ENCODE peak calls at places on chromosomes 6 and 20, in seven cellular contexts. One of them, this sample, is unnamed.

GRCh38 chr6:158646023-158646888 is 1.7 kb upstream of the DYNLT1 start:
- DNase-seq in H1: no peak
- DNase-seq in SK-N-SH: no peak
- DNase-seq in K562: no peak
- DNase-seq in HCT116: no peak
- DNase-seq in GM12878: no peak
- DNase-seq in HepG2: no peak
- DNase-seq in this sample: no peak

GRCh38 chr6:47414517-47415167 is 62.9 kb upstream of the CD2AP start:
- DNase-seq in GM12878: peak
- DNase-seq in HCT116: no peak
- DNase-seq in SK-N-SH: no peak
- DNase-seq in HepG2: peak
- DNase-seq in H1: no peak
- DNase-seq in K562: no peak
- DNase-seq in this sample: no peak

GRCh38 chr6:118810420-118811027 is 83.4 kb upstream of the ASF1A start:
- DNase-seq in GM12878: no peak
- DNase-seq in SK-N-SH: no peak
- DNase-seq in K562: no peak
- DNase-seq in HepG2: no peak
- DNase-seq in HCT116: no peak
- DNase-seq in H1: no peak
- DNase-seq in this sample: peak

GRCh38 chr20:33693741-33694645 is 7.8 kb upstream of the E2F1 start:
- DNase-seq in HepG2: no peak
- DNase-seq in SK-N-SH: peak
- DNase-seq in HCT116: no peak
- DNase-seq in K562: no peak
- DNase-seq in H1: peak
- DNase-seq in GM12878: no peak
- DNase-seq in this sample: no peak

GRCh38 chr6:7136859-7137334 is 29.1 kb downstream of the RREB1 start:
- DNase-seq in HepG2: no peak
- DNase-seq in SK-N-SH: no peak
- DNase-seq in K562: no peak
- DNase-seq in HCT116: no peak
- DNase-seq in H1: peak
- DNase-seq in GM12878: peak
- DNase-seq in this sample: no peak

GRCh38 chr20:53934421-53935352 is 135.7 kb downstream of the BCAS1 start:
- DNase-seq in HepG2: no peak
- DNase-seq in K562: peak
- DNase-seq in SK-N-SH: no peak
- DNase-seq in HCT116: no peak
- DNase-seq in H1: no peak
- DNase-seq in GM12878: no peak
- DNase-seq in this sample: no peak

GRCh38 chr6:124670801-124671200 is 291.4 kb upstream of the RNF217 start:
- DNase-seq in HepG2: no peak
- DNase-seq in GM12878: no peak
- DNase-seq in SK-N-SH: no peak
- DNase-seq in H1: no peak
- DNase-seq in HCT116: no peak
- DNase-seq in K562: no peak
- DNase-seq in this sample: no peak

GRCh38 chr6:66771626-66772025 is 1064.6 kb upstream of the EYS start:
- DNase-seq in HepG2: no peak
- DNase-seq in GM12878: no peak
- DNase-seq in H1: no peak
- DNase-seq in SK-N-SH: no peak
- DNase-seq in K562: no peak
- DNase-seq in HCT116: no peak
- DNase-seq in this sample: no peak

GRCh38 chr6:51024126-51024525 is 205.5 kb downstream of the TFAP2B start:
- DNase-seq in GM12878: no peak
- DNase-seq in HCT116: no peak
- DNase-seq in SK-N-SH: no peak
- DNase-seq in H1: no peak
- DNase-seq in HepG2: no peak
- DNase-seq in K562: no peak
- DNase-seq in this sample: no peak

GRCh38 chr20:61135966-61136365 is 116.1 kb upstream of the CDH4 start:
- DNase-seq in H1: no peak
- DNase-seq in HepG2: no peak
- DNase-seq in GM12878: no peak
- DNase-seq in SK-N-SH: no peak
- DNase-seq in K562: no peak
- DNase-seq in HCT116: no peak
- DNase-seq in this sample: no peak

GRCh38 chr6:73418081-73418741 is 23.6 kb downstream of the DDX43 start:
- DNase-seq in K562: no peak
- DNase-seq in SK-N-SH: no peak
- DNase-seq in HepG2: no peak
- DNase-seq in HCT116: no peak
- DNase-seq in H1: no peak
- DNase-seq in GM12878: no peak
- DNase-seq in this sample: no peak

GRCh38 chr6:46221221-46221793 is 50.5 kb upstream of the ENPP5 start:
- DNase-seq in GM12878: peak
- DNase-seq in HepG2: peak
- DNase-seq in H1: no peak
- DNase-seq in HCT116: peak
- DNase-seq in SK-N-SH: no peak
- DNase-seq in K562: peak
- DNase-seq in this sample: peak

GRCh38 chr6:3409699-3410384 is 47.0 kb downstream of the SLC22A23 start:
- DNase-seq in SK-N-SH: no peak
- DNase-seq in K562: peak
- DNase-seq in GM12878: no peak
- DNase-seq in H1: no peak
- DNase-seq in HCT116: no peak
- DNase-seq in HepG2: peak
- DNase-seq in this sample: no peak

GRCh38 chr20:38043512-38044300 is 10.2 kb downstream of the RPRD1B start:
- DNase-seq in HepG2: no peak
- DNase-seq in K562: no peak
- DNase-seq in HCT116: no peak
- DNase-seq in GM12878: no peak
- DNase-seq in H1: no peak
- DNase-seq in SK-N-SH: no peak
- DNase-seq in this sample: no peak

GRCh38 chr20:1933465-1933870 is 38.3 kb downstream of the SIRPA start:
- DNase-seq in HCT116: no peak
- DNase-seq in H1: no peak
- DNase-seq in SK-N-SH: peak
- DNase-seq in HepG2: no peak
- DNase-seq in GM12878: no peak
- DNase-seq in K562: no peak
- DNase-seq in this sample: no peak

GRCh38 chr6:87698618-87699017 is 3.4 kb downstream of the AKIRIN2 start:
- DNase-seq in HepG2: no peak
- DNase-seq in HCT116: no peak
- DNase-seq in K562: no peak
- DNase-seq in SK-N-SH: no peak
- DNase-seq in H1: no peak
- DNase-seq in GM12878: no peak
- DNase-seq in this sample: no peak

GRCh38 chr20:49570828-49571552 is 3.1 kb upstream of the PTGIS start:
- DNase-seq in HepG2: no peak
- DNase-seq in H1: no peak
- DNase-seq in K562: no peak
- DNase-seq in HCT116: no peak
- DNase-seq in SK-N-SH: no peak
- DNase-seq in GM12878: no peak
- DNase-seq in this sample: no peak

GRCh38 chr20:32447136-32448027 is 89.3 kb downstream of the ASXL1 start:
- DNase-seq in HCT116: no peak
- DNase-seq in GM12878: no peak
- DNase-seq in SK-N-SH: no peak
- DNase-seq in HepG2: no peak
- DNase-seq in H1: no peak
- DNase-seq in K562: no peak
- DNase-seq in this sample: no peak

GRCh38 chr6:159044899-159045727 is at the start of gene TAGAP:
- DNase-seq in GM12878: peak
- DNase-seq in HepG2: no peak
- DNase-seq in K562: no peak
- DNase-seq in SK-N-SH: peak
- DNase-seq in H1: no peak
- DNase-seq in HCT116: no peak
- DNase-seq in this sample: no peak

GRCh38 chr6:20933057-20933792 is 399.0 kb downstream of the CDKAL1 start:
- DNase-seq in GM12878: no peak
- DNase-seq in HCT116: no peak
- DNase-seq in HepG2: peak
- DNase-seq in SK-N-SH: peak
- DNase-seq in H1: no peak
- DNase-seq in K562: no peak
- DNase-seq in this sample: no peak

GRCh38 chr20:6993526-6993925 is 226.0 kb downstream of the BMP2 start:
- DNase-seq in K562: no peak
- DNase-seq in SK-N-SH: no peak
- DNase-seq in H1: no peak
- DNase-seq in HCT116: no peak
- DNase-seq in GM12878: no peak
- DNase-seq in HepG2: no peak
- DNase-seq in this sample: no peak

GRCh38 chr20:7673841-7674240 is 266.4 kb downstream of the HAO1 start:
- DNase-seq in K562: no peak
- DNase-seq in SK-N-SH: no peak
- DNase-seq in GM12878: no peak
- DNase-seq in H1: no peak
- DNase-seq in HCT116: no peak
- DNase-seq in HepG2: no peak
- DNase-seq in this sample: no peak

GRCh38 chr6:111952821-111953535 is 79.7 kb upstream of the FYN start:
- DNase-seq in K562: no peak
- DNase-seq in SK-N-SH: no peak
- DNase-seq in HepG2: no peak
- DNase-seq in GM12878: no peak
- DNase-seq in H1: no peak
- DNase-seq in HCT116: no peak
- DNase-seq in this sample: no peak

GRCh38 chr20:14264869-14265268 is 72.5 kb downstream of the FLRT3 start:
- DNase-seq in SK-N-SH: peak
- DNase-seq in GM12878: no peak
- DNase-seq in HCT116: no peak
- DNase-seq in H1: no peak
- DNase-seq in K562: no peak
- DNase-seq in HepG2: peak
- DNase-seq in this sample: no peak

GRCh38 chr6:56742122-56742791 is 99.6 kb upstream of the DST start:
- DNase-seq in GM12878: no peak
- DNase-seq in H1: no peak
- DNase-seq in HCT116: no peak
- DNase-seq in SK-N-SH: no peak
- DNase-seq in HepG2: peak
- DNase-seq in K562: no peak
- DNase-seq in this sample: no peak
- TF ChIP-seq YY1 in GM12878: no peak
- TF ChIP-seq YY1 in H1: no peak
- TF ChIP-seq YY1 in HCT116: no peak
- TF ChIP-seq YY1 in SK-N-SH: no peak
- TF ChIP-seq YY1 in HepG2: no peak
- TF ChIP-seq YY1 in K562: no peak
- TF ChIP-seq YY1 in this sample: no peak

DNA sequence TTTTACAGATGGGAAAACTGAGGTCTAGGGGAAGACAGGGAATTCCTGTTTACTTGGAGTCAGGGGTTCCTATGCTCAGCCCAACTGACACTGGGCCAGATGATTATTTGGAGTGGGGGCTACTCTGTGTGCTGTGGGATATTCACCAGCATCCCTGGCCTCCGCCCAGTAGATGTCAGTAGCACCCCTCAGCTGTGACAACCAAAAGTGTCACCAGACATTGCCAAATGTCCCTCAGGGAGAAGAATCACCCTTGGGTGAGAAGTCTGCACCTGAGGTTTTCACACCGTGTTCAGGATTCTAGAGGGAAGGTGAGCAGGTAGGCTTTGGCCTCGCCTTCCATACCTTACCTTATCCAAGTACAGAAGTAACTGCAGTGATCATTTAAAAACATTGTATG is 27.6 kb downstream of the CDH26 start:
- DNase-seq in HepG2: no peak
- DNase-seq in SK-N-SH: no peak
- DNase-seq in H1: no peak
- DNase-seq in GM12878: no peak
- DNase-seq in HCT116: no peak
- DNase-seq in K562: no peak
- DNase-seq in this sample: no peak
- TF ChIP-seq YY1 in HepG2: no peak
- TF ChIP-seq YY1 in SK-N-SH: no peak
- TF ChIP-seq YY1 in H1: no peak
- TF ChIP-seq YY1 in GM12878: no peak
- TF ChIP-seq YY1 in HCT116: no peak
- TF ChIP-seq YY1 in K562: no peak
- TF ChIP-seq YY1 in this sample: no peak

GRCh38 chr6:37607949-37608348 is 89.7 kb downstream of the MDGA1 start:
- DNase-seq in K562: no peak
- DNase-seq in H1: no peak
- DNase-seq in GM12878: no peak
- DNase-seq in HCT116: no peak
- DNase-seq in SK-N-SH: peak
- DNase-seq in HepG2: peak
- DNase-seq in this sample: no peak
- TF ChIP-seq YY1 in K562: no peak
- TF ChIP-seq YY1 in H1: no peak
- TF ChIP-seq YY1 in GM12878: no peak
- TF ChIP-seq YY1 in HCT116: no peak
- TF ChIP-seq YY1 in SK-N-SH: no peak
- TF ChIP-seq YY1 in HepG2: no peak
- TF ChIP-seq YY1 in this sample: no peak

GRCh38 chr20:46135856-46136633 is 17.9 kb downstream of the CD40 start:
- DNase-seq in HepG2: no peak
- DNase-seq in H1: no peak
- DNase-seq in SK-N-SH: no peak
- DNase-seq in HCT116: no peak
- DNase-seq in GM12878: no peak
- DNase-seq in K562: no peak
- DNase-seq in this sample: peak

GRCh38 chr20:46137816-46138215 is 19.7 kb downstream of the CD40 start:
- DNase-seq in SK-N-SH: no peak
- DNase-seq in HCT116: no peak
- DNase-seq in HepG2: no peak
- DNase-seq in GM12878: no peak
- DNase-seq in H1: no peak
- DNase-seq in K562: no peak
- DNase-seq in this sample: no peak

GRCh38 chr20:46133886-46134654 is 16.0 kb downstream of the CD40 start:
- DNase-seq in HepG2: no peak
- DNase-seq in K562: no peak
- DNase-seq in SK-N-SH: no peak
- DNase-seq in GM12878: no peak
- DNase-seq in H1: no peak
- DNase-seq in HCT116: no peak
- DNase-seq in this sample: no peak

GRCh38 chr20:46132705-46133120 is 14.6 kb downstream of the CD40 start:
- DNase-seq in HepG2: peak
- DNase-seq in HCT116: peak
- DNase-seq in GM12878: no peak
- DNase-seq in SK-N-SH: peak
- DNase-seq in H1: peak
- DNase-seq in K562: peak
- DNase-seq in this sample: peak

GRCh38 chr20:46134716-46135115 is 16.6 kb downstream of the CD40 start:
- DNase-seq in GM12878: no peak
- DNase-seq in H1: no peak
- DNase-seq in SK-N-SH: no peak
- DNase-seq in HepG2: no peak
- DNase-seq in K562: no peak
- DNase-seq in HCT116: no peak
- DNase-seq in this sample: no peak
- TF ChIP-seq YY1 in GM12878: no peak
- TF ChIP-seq YY1 in H1: no peak
- TF ChIP-seq YY1 in SK-N-SH: no peak
- TF ChIP-seq YY1 in HepG2: no peak
- TF ChIP-seq YY1 in K562: no peak
- TF ChIP-seq YY1 in HCT116: no peak
- TF ChIP-seq YY1 in this sample: no peak